ENCODE peak calls at places on chromosomes 13 and 19, in seven cellular contexts. One of them, this sample, is unnamed.

GRCh38 chr13:34246511-34246910 is 428.6 kb downstream of the RFC3 start:
- DNase-seq in RWPE1: peak
- DNase-seq in C1 segment of cervical spinal cord: no peak
- DNase-seq in NCI-H2171: no peak
- DNase-seq in mesenteric fat pad: no peak
- DNase-seq in NCI-H1105: no peak
- DNase-seq in T-helper 1 cell: no peak
- DNase-seq in this sample: no peak

GRCh38 chr13:35475960-35476943 is at the start of gene MAB21L1:
- DNase-seq in RWPE1: no peak
- DNase-seq in C1 segment of cervical spinal cord: no peak
- DNase-seq in NCI-H2171: no peak
- DNase-seq in mesenteric fat pad: no peak
- DNase-seq in NCI-H1105: peak
- DNase-seq in T-helper 1 cell: no peak
- DNase-seq in this sample: no peak

GRCh38 chr19:58562126-58563033 is 4.0 kb upstream of the UBE2M start:
- DNase-seq in RWPE1: no peak
- DNase-seq in C1 segment of cervical spinal cord: no peak
- DNase-seq in NCI-H2171: no peak
- DNase-seq in mesenteric fat pad: no peak
- DNase-seq in NCI-H1105: no peak
- DNase-seq in T-helper 1 cell: peak
- DNase-seq in this sample: no peak

GRCh38 chr13:67383358-67383757 is 153.2 kb upstream of the PCDH9 start:
- DNase-seq in RWPE1: no peak
- DNase-seq in C1 segment of cervical spinal cord: no peak
- DNase-seq in NCI-H2171: no peak
- DNase-seq in mesenteric fat pad: no peak
- DNase-seq in NCI-H1105: no peak
- DNase-seq in T-helper 1 cell: no peak
- DNase-seq in this sample: no peak

GRCh38 chr13:110274687-110275086 is 32.3 kb downstream of the COL4A1 start:
- DNase-seq in RWPE1: no peak
- DNase-seq in C1 segment of cervical spinal cord: no peak
- DNase-seq in NCI-H2171: no peak
- DNase-seq in mesenteric fat pad: no peak
- DNase-seq in NCI-H1105: no peak
- DNase-seq in T-helper 1 cell: no peak
- DNase-seq in this sample: no peak

GRCh38 chr13:40275636-40276035 is 390.8 kb downstream of the FOXO1 start:
- DNase-seq in RWPE1: peak
- DNase-seq in C1 segment of cervical spinal cord: no peak
- DNase-seq in NCI-H2171: no peak
- DNase-seq in mesenteric fat pad: no peak
- DNase-seq in NCI-H1105: no peak
- DNase-seq in T-helper 1 cell: no peak
- DNase-seq in this sample: no peak

GRCh38 chr19:52211926-52212571 is 22.2 kb downstream of the PPP2R1A start:
- DNase-seq in RWPE1: no peak
- DNase-seq in C1 segment of cervical spinal cord: no peak
- DNase-seq in NCI-H2171: no peak
- DNase-seq in mesenteric fat pad: peak
- DNase-seq in NCI-H1105: no peak
- DNase-seq in T-helper 1 cell: no peak
- DNase-seq in this sample: no peak

GRCh38 chr19:49224856-49225255 is 67.3 kb downstream of the TRPM4 start:
- DNase-seq in RWPE1: peak
- DNase-seq in C1 segment of cervical spinal cord: no peak
- DNase-seq in NCI-H2171: peak
- DNase-seq in mesenteric fat pad: no peak
- DNase-seq in NCI-H1105: peak
- DNase-seq in T-helper 1 cell: no peak
- DNase-seq in this sample: peak

GRCh38 chr13:29771247-29771646 is 79.2 kb downstream of the UBL3 start:
- DNase-seq in RWPE1: no peak
- DNase-seq in C1 segment of cervical spinal cord: no peak
- DNase-seq in NCI-H2171: no peak
- DNase-seq in mesenteric fat pad: no peak
- DNase-seq in NCI-H1105: no peak
- DNase-seq in T-helper 1 cell: no peak
- DNase-seq in this sample: no peak

GRCh38 chr19:46351241-46352041 is 4.6 kb downstream of the PPP5C start:
- DNase-seq in RWPE1: peak
- DNase-seq in C1 segment of cervical spinal cord: no peak
- DNase-seq in NCI-H2171: no peak
- DNase-seq in mesenteric fat pad: no peak
- DNase-seq in NCI-H1105: no peak
- DNase-seq in T-helper 1 cell: no peak
- DNase-seq in this sample: peak

GRCh38 chr13:49253310-49253709 is 5.6 kb downstream of the CDADC1 start:
- DNase-seq in RWPE1: no peak
- DNase-seq in C1 segment of cervical spinal cord: no peak
- DNase-seq in NCI-H2171: no peak
- DNase-seq in mesenteric fat pad: no peak
- DNase-seq in NCI-H1105: no peak
- DNase-seq in T-helper 1 cell: no peak
- DNase-seq in this sample: no peak

GRCh38 chr19:2291185-2291751 is 9.3 kb upstream of the PEAK3 start:
- DNase-seq in RWPE1: no peak
- DNase-seq in C1 segment of cervical spinal cord: no peak
- DNase-seq in NCI-H2171: no peak
- DNase-seq in mesenteric fat pad: no peak
- DNase-seq in NCI-H1105: no peak
- DNase-seq in T-helper 1 cell: no peak
- DNase-seq in this sample: no peak

GRCh38 chr19:51364200-51365106 is 1.7 kb downstream of the ETFB start:
- DNase-seq in RWPE1: peak
- DNase-seq in C1 segment of cervical spinal cord: no peak
- DNase-seq in NCI-H2171: no peak
- DNase-seq in mesenteric fat pad: no peak
- DNase-seq in NCI-H1105: no peak
- DNase-seq in T-helper 1 cell: no peak
- DNase-seq in this sample: peak

GRCh38 chr13:65090191-65090590 is 2139.9 kb downstream of the PCDH9 start:
- DNase-seq in RWPE1: no peak
- DNase-seq in C1 segment of cervical spinal cord: no peak
- DNase-seq in NCI-H2171: no peak
- DNase-seq in mesenteric fat pad: no peak
- DNase-seq in NCI-H1105: no peak
- DNase-seq in T-helper 1 cell: no peak
- DNase-seq in this sample: no peak

GRCh38 chr13:33119886-33120543 is 103.8 kb downstream of the KL start:
- DNase-seq in RWPE1: peak
- DNase-seq in C1 segment of cervical spinal cord: no peak
- DNase-seq in NCI-H2171: no peak
- DNase-seq in mesenteric fat pad: no peak
- DNase-seq in NCI-H1105: no peak
- DNase-seq in T-helper 1 cell: no peak
- DNase-seq in this sample: peak

GRCh38 chr13:74142257-74142656 is 8.1 kb upstream of the KLF12 start:
- DNase-seq in RWPE1: no peak
- DNase-seq in C1 segment of cervical spinal cord: no peak
- DNase-seq in NCI-H2171: no peak
- DNase-seq in mesenteric fat pad: no peak
- DNase-seq in NCI-H1105: no peak
- DNase-seq in T-helper 1 cell: no peak
- DNase-seq in this sample: no peak

GRCh38 chr13:77113496-77113895 is 86.5 kb upstream of the FBXL3 start:
- DNase-seq in RWPE1: no peak
- DNase-seq in C1 segment of cervical spinal cord: no peak
- DNase-seq in NCI-H2171: no peak
- DNase-seq in mesenteric fat pad: no peak
- DNase-seq in NCI-H1105: no peak
- DNase-seq in T-helper 1 cell: no peak
- DNase-seq in this sample: no peak